ENCODE peak calls at places on chromosomes 13 and 19, in six cellular contexts. V, C, P, R, B and T are unnamed samples.

GRCh38 chr19:41801031-41801430 is 4.6 kb downstream of the CEACAM3 start:
- DNase-seq in V (no peak), C (no peak), P (no peak), R (no peak), B (no peak), T (no peak)

GRCh38 chr19:33325920-33326319 is 23.6 kb upstream of the CEBPA start:
- DNase-seq in V (no peak), C (no peak), P (no peak), R (peak), B (no peak), T (no peak)

GRCh38 chr19:13165091-13165997 is 15.1 kb downstream of the IER2 start:
- DNase-seq in V (peak), C (no peak), P (no peak), R (no peak), B (no peak), T (no peak)

GRCh38 chr13:76414320-76414719 is 471.9 kb downstream of the KCTD12 start:
- DNase-seq in V (no peak), C (no peak), P (no peak), R (no peak), B (no peak), T (no peak)

GRCh38 chr13:107867701-107868661 is 347.4 kb downstream of the LIG4 start:
- DNase-seq in V (peak), C (no peak), P (no peak), R (no peak), B (no peak), T (no peak)

GRCh38 chr13:26320766-26321165 is 66.8 kb downstream of the CDK8 start:
- DNase-seq in V (no peak), C (no peak), P (no peak), R (no peak), B (no peak), T (no peak)

GRCh38 chr19:7831452-7831851 is 1.4 kb downstream of the EVI5L start:
- DNase-seq in V (no peak), C (no peak), P (no peak), R (no peak), B (no peak), T (no peak)

GRCh38 chr13:85819513-85819912 is 20.3 kb upstream of the SLITRK6 start:
- DNase-seq in V (no peak), C (no peak), P (no peak), R (no peak), B (no peak), T (no peak)

GRCh38 chr13:109314101-109314500 is 472.3 kb downstream of the IRS2 start:
- DNase-seq in V (no peak), C (no peak), P (no peak), R (no peak), B (no peak), T (no peak)

GRCh38 chr19:55299991-55300390 is 16.2 kb downstream of the BRSK1 start:
- DNase-seq in V (no peak), C (no peak), P (no peak), R (no peak), B (no peak), T (no peak)

GRCh38 chr19:10686661-10687517 is 14.3 kb upstream of the QTRT1 start:
- DNase-seq in V (no peak), C (peak), P (no peak), R (no peak), B (no peak), T (no peak)

GRCh38 chr13:36244990-36245389 is 30.6 kb upstream of the SOHLH2 start:
- DNase-seq in V (no peak), C (no peak), P (no peak), R (no peak), B (no peak), T (no peak)

GRCh38 chr13:70253411-70253810 is 145.2 kb upstream of the KLHL1 start:
- DNase-seq in V (no peak), C (no peak), P (no peak), R (no peak), B (no peak), T (no peak)

GRCh38 chr13:107832521-107833095 is 382.7 kb downstream of the LIG4 start:
- DNase-seq in V (no peak), C (no peak), P (no peak), R (no peak), B (no peak), T (no peak)

GRCh38 chr13:109879338-109879737 is 93.0 kb upstream of the IRS2 start:
- DNase-seq in V (no peak), C (no peak), P (no peak), R (no peak), B (no peak), T (no peak)

GRCh38 chr19:13825489-13826475 is 30.5 kb downstream of the ZSWIM4 start:
- DNase-seq in V (no peak), C (no peak), P (no peak), R (no peak), B (no peak), T (peak)

GRCh38 chr19:33300016-33300981 is 2.0 kb downstream of the CEBPA start:
- DNase-seq in V (no peak), C (no peak), P (peak), R (no peak), B (no peak), T (no peak)

GRCh38 chr19:19106061-19106551 is 32.2 kb downstream of the TMEM161A start:
- DNase-seq in V (no peak), C (peak), P (no peak), R (peak), B (no peak), T (no peak)

GRCh38 chr19:52566588-52566987 is 3.5 kb upstream of the ZNF701 start:
- DNase-seq in V (peak), C (no peak), P (no peak), R (no peak), B (no peak), T (no peak)

GRCh38 chr19:13689050-13689449 is 75.3 kb upstream of the MRI1 start:
- DNase-seq in V (peak), C (no peak), P (no peak), R (no peak), B (no peak), T (peak)

GRCh38 chr19:3245050-3245449 is 20.6 kb downstream of the CELF5 start:
- DNase-seq in V (no peak), C (no peak), P (no peak), R (no peak), B (no peak), T (no peak)

GRCh38 chr13:74206061-74206561 is 71.9 kb upstream of the KLF12 start:
- DNase-seq in V (no peak), C (no peak), P (no peak), R (no peak), B (no peak), T (no peak)

GRCh38 chr19:23560051-23560450 is 127.0 kb downstream of the ZNF675 start:
- DNase-seq in V (no peak), C (no peak), P (no peak), R (no peak), B (no peak), T (no peak)

GRCh38 chr13:59447846-59448620 is 715.7 kb downstream of the DIAPH3 start:
- DNase-seq in V (no peak), C (no peak), P (no peak), R (no peak), B (no peak), T (no peak)

GRCh38 chr19:42469311-42470239 is 26.8 kb upstream of the CXCL17 start:
- DNase-seq in V (no peak), C (no peak), P (no peak), R (no peak), B (no peak), T (no peak)

GRCh38 chr13:81133066-81133465 is 792.1 kb upstream of the SPRY2 start:
- DNase-seq in V (no peak), C (no peak), P (no peak), R (no peak), B (no peak), T (no peak)

GRCh38 chr13:77048592-77048991 is 21.6 kb upstream of the FBXL3 start:
- DNase-seq in V (no peak), C (no peak), P (no peak), R (no peak), B (no peak), T (no peak)

GRCh38 chr13:64087624-64088023 is 2672.0 kb upstream of the PCDH20 start:
- DNase-seq in V (no peak), C (no peak), P (no peak), R (no peak), B (no peak), T (no peak)

GRCh38 chr19:38378866-38379265 is 4.5 kb downstream of the PSMD8 start:
- DNase-seq in V (no peak), C (no peak), P (no peak), R (no peak), B (no peak), T (no peak)

GRCh38 chr13:45341799-45342584 is 1.0 kb upstream of the TPT1 start:
- DNase-seq in V (no peak), C (peak), P (peak), R (peak), B (no peak), T (peak)

GRCh38 chr19:3547301-3547731 is 8.3 kb downstream of the TEKTIP1 start:
- DNase-seq in V (no peak), C (no peak), P (no peak), R (no peak), B (no peak), T (peak)

GRCh38 chr19:6674868-6675305 is 4.9 kb upstream of the TNFSF14 start:
- DNase-seq in V (peak), C (peak), P (peak), R (peak), B (no peak), T (peak)

GRCh38 chr19:16193466-16193865 is 4.2 kb upstream of the AP1M1 start:
- DNase-seq in V (no peak), C (no peak), P (no peak), R (no peak), B (no peak), T (no peak)

GRCh38 chr13:44397766-44398223 is 24.2 kb downstream of the SERP2 start:
- DNase-seq in V (no peak), C (no peak), P (no peak), R (no peak), B (no peak), T (peak)

GRCh38 chr19:13150919-13151604 is 851 bp downstream of the IER2 start:
- DNase-seq in V (peak), C (peak), P (peak), R (peak), B (no peak), T (peak)

GRCh38 chr19:46787331-46788100 is 878 bp downstream of the SLC1A5 start:
- DNase-seq in V (peak), C (peak), P (peak), R (peak), B (no peak), T (peak)
- TF ChIP-seq POLR2A in V (no peak), C (no peak), P (peak), R (no peak), B (no peak), T (no peak)

GRCh38 chr19:35757231-35757748 is 461 bp upstream of the HSPB6 start:
- DNase-seq in V (peak), C (peak), P (peak), R (peak), B (no peak), T (peak)

GRCh38 chr19:35755550-35756371 is 1.1 kb downstream of the HSPB6 start:
- DNase-seq in V (no peak), C (peak), P (peak), R (peak), B (no peak), T (peak)

GRCh38 chr19:35757749-35758608 is at the start of gene PROSER3:
- DNase-seq in V (peak), C (peak), P (peak), R (peak), B (peak), T (peak)

GRCh38 chr19:35755160-35755549 is 1.7 kb downstream of the HSPB6 start:
- DNase-seq in V (no peak), C (no peak), P (no peak), R (no peak), B (no peak), T (no peak)

DNA sequence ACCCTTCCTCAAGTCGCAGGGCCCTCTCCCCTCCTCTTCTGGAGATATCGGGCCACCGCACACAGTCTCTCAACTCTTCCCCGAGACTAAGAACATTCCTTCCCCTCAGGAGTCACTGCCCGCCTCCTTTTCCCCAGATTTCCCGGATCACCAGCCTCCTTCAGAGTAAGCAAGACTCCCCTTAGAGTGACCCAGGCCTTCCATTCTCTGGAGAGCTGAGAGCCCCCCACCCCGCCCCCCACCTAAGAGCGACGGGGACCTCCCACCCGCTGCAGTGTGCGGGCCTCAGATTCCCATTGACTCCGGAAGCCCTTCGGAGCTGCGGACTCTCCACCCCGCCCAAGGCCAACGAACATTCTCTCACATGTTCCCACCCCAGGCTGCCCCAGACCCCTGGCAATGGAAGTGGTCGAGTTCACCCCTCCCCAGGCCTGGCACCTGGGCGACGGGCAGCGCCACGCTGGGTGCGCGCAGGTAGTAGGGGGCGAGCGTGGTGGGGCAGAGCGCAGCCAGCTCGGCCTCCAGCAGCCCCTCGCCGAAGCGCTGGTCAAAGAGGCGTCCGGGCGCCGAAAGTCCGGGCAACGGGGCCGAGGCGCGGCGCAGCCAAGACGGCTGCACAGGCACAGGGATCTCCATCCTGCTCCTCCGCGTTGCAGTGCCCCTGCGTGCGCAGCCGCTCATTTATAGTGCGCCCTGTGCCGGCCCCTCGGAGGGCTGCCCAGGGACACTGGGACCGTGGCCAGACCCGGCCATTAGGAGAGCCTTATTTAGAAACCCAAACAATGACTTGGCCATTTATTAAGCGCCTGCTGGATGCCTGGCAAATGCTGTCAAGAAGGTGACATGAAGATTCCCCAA is at the start of gene HSPB6:
- DNase-seq in V (peak), C (peak), P (peak), R (peak), B (no peak), T (peak)
- TF ChIP-seq POLR2A in V (no peak), C (no peak), P (no peak), R (peak), B (no peak), T (no peak)

GRCh38 chr19:11738746-11739620 is at the start of gene ZNF823:
- DNase-seq in V (peak), C (peak), P (peak), R (peak), B (peak), T (peak)

GRCh38 chr19:11736696-11737095 is 2.0 kb downstream of the ZNF823 start:
- DNase-seq in V (no peak), C (peak), P (no peak), R (no peak), B (no peak), T (peak)

GRCh38 chr19:11735375-11735774 is 3.4 kb downstream of the ZNF823 start:
- DNase-seq in V (no peak), C (no peak), P (no peak), R (no peak), B (no peak), T (no peak)

GRCh38 chr19:11737964-11738745 is 591 bp downstream of the ZNF823 start:
- DNase-seq in V (peak), C (peak), P (peak), R (peak), B (no peak), T (peak)
- TF ChIP-seq POLR2A in V (no peak), C (no peak), P (peak), R (no peak), B (no peak), T (no peak)

DNA sequence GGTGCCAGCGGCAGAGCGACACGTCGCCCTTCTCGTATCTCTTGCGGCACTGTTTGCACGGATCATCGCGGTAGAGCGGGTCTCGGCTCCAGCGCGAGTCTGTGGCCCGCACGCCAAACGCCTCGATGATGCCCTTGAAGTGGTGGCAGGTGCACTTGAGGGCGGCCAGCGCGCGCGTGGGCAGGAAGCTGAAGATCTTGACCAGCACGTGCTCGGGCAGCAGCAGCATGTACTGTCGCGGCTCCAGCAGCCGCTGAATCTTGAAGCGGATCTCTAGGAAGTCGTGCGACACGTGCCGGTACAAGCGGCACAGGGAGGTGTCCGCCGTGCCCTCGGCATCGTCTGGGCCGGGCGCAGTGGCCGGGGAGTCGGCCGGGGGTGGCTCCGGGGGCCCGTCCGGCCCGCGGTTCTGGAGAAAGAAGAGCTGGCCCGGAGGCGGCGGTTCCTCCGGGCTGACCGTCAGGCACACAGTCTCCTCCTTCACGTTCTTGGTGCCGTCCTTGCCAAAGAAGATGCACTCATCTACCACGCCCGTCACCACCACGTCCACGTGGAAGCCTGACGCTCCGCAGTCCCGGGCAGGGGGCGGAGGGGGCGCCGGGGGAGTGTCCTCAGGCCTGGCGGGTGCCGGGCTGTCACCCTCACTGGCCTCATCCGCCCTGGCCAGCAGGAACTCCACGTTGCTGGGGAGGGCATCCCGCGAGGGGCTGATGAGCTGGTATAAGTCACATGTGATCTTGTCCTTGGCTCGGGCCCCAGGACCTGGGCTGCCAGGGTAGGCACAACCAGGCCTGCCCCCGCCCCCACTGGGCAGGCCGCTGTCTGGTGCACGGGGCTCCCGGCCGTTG is 18.6 kb downstream of the FBXO46 start:
- DNase-seq in V (no peak), C (peak), P (no peak), R (no peak), B (no peak), T (no peak)
- TF ChIP-seq POLR2A in V (no peak), C (no peak), P (no peak), R (no peak), B (no peak), T (no peak)

DNA sequence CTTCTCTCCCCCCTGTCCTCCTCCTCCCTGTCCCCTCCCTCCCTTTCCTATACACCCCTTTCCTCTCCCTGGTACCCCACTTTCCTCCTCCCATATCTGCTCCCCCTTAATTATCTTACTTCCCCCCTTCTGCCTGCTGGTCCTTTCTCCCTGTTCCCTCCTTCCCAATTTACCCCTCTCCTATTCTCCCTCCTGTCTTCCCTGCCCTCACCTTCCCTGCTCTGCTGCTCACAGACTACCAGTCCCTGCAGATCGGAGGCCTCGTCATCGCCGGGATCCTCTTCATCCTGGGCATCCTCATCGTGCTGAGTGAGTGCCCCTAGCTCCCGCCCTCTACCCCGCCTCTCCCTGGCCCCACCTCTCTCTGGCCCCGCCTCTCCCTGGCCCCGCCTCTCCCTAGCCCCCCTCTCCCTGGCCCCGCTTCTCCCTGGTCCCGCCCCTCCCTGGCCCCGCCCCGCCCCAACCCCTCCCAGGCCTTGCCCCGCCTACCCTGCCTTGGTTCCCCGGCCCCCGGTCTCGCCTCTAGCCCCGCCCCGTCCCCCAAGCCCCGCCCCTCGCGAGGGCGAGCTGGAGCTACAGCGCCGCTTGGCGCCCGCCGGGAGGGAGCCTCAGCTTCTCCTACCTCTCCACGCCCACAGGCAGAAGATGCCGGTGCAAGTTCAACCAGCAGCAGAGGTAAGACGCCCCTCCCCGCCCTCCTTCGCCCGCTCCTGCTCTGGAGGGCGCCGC is 2.0 kb upstream of the FXYD7 start:
- DNase-seq in V (peak), C (peak), P (peak), R (peak), B (peak), T (peak)
- TF ChIP-seq POLR2A in V (no peak), C (peak), P (peak), R (peak), B (no peak), T (no peak)

DNA sequence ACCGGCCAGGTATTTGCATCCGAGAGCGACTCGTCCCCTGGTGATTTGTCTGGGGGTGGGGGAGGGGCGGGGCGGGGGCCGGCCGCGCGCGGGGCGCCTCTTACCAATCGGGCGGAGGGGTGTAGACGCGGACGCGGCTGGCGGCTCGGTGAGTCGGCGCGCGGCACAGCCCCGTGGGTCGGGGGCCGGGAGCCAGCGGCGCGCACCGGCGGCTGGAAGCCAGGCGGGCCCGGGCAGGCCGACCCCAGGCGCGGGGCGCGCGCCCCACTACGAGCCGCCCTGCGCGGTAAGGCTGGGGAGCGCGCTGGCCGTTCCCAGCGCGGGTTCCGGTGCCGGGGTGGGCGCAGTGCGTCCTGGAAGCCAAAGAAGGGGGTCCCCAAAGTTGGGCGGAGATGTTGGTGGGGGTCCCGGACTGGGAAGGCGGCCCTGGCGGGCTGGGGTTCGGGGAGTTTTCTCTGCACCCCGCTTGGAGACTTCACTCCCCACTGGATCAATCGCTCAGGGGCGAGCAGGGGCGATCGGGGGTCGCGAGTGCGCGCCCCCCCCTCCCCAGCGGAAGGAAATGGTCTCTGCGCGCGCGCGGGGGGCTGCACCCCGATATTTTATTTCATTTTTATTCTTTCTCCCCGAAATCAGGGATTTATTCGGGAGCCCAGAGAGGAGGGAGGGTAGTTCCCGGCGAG is at the start of gene ARID3A:
- DNase-seq in V (no peak), C (no peak), P (no peak), R (no peak), B (no peak), T (peak)
- TF ChIP-seq POLR2A in V (no peak), C (no peak), P (no peak), R (peak), B (no peak), T (peak)

GRCh38 chr13:113584205-113584869 is at the start of gene TFDP1:
- DNase-seq in V (peak), C (peak), P (peak), R (peak), B (no peak), T (peak)
- TF ChIP-seq POLR2A in V (peak), C (no peak), P (no peak), R (no peak), B (no peak), T (peak)

GRCh38 chr19:4559569-4559968 is at the start of gene SEMA6B:
- DNase-seq in V (peak), C (peak), P (peak), R (no peak), B (no peak), T (no peak)
- TF ChIP-seq POLR2A in V (peak), C (no peak), P (no peak), R (no peak), B (no peak), T (no peak)